ENCODE peak calls at places on chromosomes 16 and 17, in eight cellular contexts. R, Q, H, O, W, P, B and U are unnamed samples.

GRCh38 chr17:9472094-9472493 is 103.5 kb downstream of the STX8 start:
- DNase-seq in W (no peak), Q (no peak), H (no peak), R (no peak), O (no peak), B (no peak), P (no peak), U (no peak)

GRCh38 chr16:3598236-3598635 is 13.2 kb downstream of the SLX4 start:
- DNase-seq in P (no peak), W (no peak), Q (no peak), H (no peak), B (no peak), O (no peak), R (no peak), U (no peak)

GRCh38 chr16:29811896-29812665 is at the start of gene PRRT2:
- DNase-seq in P (peak), Q (no peak), R (peak), W (peak), B (peak), H (no peak), O (peak), U (peak)

GRCh38 chr17:62713096-62713870 is 85.8 kb downstream of the MRC2 start:
- DNase-seq in P (no peak), R (no peak), O (no peak), Q (no peak), W (no peak), B (no peak), H (no peak), U (no peak)

GRCh38 chr17:58284613-58285421 is 4.1 kb upstream of the MPO start:
- DNase-seq in R (no peak), O (no peak), H (no peak), P (no peak), W (no peak), B (no peak), Q (no peak), U (no peak)

GRCh38 chr16:19700319-19700781 is 17.7 kb downstream of the KNOP1 start:
- DNase-seq in B (peak), Q (peak), H (no peak), W (no peak), R (peak), O (peak), P (no peak), U (no peak)

GRCh38 chr17:45284176-45285140 is 22.6 kb upstream of the SPATA32 start:
- DNase-seq in H (no peak), P (no peak), W (peak), B (no peak), O (peak), R (no peak), Q (peak), U (no peak)

GRCh38 chr16:17334096-17334495 is 136.7 kb downstream of the XYLT1 start:
- DNase-seq in W (no peak), H (no peak), R (no peak), Q (no peak), P (no peak), B (no peak), O (no peak), U (no peak)

GRCh38 chr16:4011225-4011939 is 104.9 kb downstream of the ADCY9 start:
- DNase-seq in Q (no peak), H (peak), R (no peak), W (no peak), O (no peak), P (no peak), B (no peak), U (no peak)

GRCh38 chr17:31487063-31487647 is 95.7 kb downstream of the RAB11FIP4 start:
- DNase-seq in H (no peak), O (no peak), Q (no peak), B (no peak), P (no peak), W (no peak), R (no peak), U (no peak)

GRCh38 chr17:68344701-68345136 is 53.4 kb downstream of the ARSG start:
- DNase-seq in B (no peak), W (no peak), O (no peak), Q (no peak), H (no peak), P (no peak), R (peak), U (no peak)

GRCh38 chr16:2737238-2737605 is 15.2 kb upstream of the SRRM2 start:
- DNase-seq in R (no peak), O (no peak), P (no peak), Q (no peak), H (no peak), W (peak), B (no peak), U (no peak)

GRCh38 chr17:79622776-79623175 is 11.9 kb upstream of the RBFOX3 start:
- DNase-seq in R (no peak), W (peak), Q (no peak), P (peak), O (peak), H (no peak), B (no peak), U (peak)

GRCh38 chr16:11871193-11871592 is 19.9 kb upstream of the RSL1D1 start:
- DNase-seq in Q (peak), B (no peak), H (no peak), R (no peak), O (no peak), W (no peak), P (no peak), U (no peak)

GRCh38 chr16:739560-740458 is 988 bp downstream of the CIAO3 start:
- DNase-seq in Q (no peak), B (no peak), P (no peak), O (no peak), W (peak), R (no peak), H (no peak), U (no peak)

GRCh38 chr17:5078106-5079028 is at the start of gene ZFP3:
- DNase-seq in P (peak), O (peak), Q (peak), W (peak), R (peak), H (no peak), B (peak), U (peak)

GRCh38 chr17:1939979-1940809 is 84.9 kb downstream of the RTN4RL1 start:
- DNase-seq in O (no peak), W (no peak), P (no peak), Q (no peak), R (peak), B (no peak), H (no peak), U (no peak)

GRCh38 chr16:82776466-82777146 is 149.8 kb downstream of the CDH13 start:
- DNase-seq in O (no peak), W (no peak), H (no peak), P (no peak), B (no peak), R (no peak), Q (no peak), U (no peak)

GRCh38 chr17:68463211-68463990 is 6.1 kb upstream of the WIPI1 start:
- DNase-seq in R (no peak), P (no peak), H (no peak), B (no peak), W (no peak), O (no peak), Q (no peak), U (no peak)

GRCh38 chr16:1066584-1067172 is 5.9 kb upstream of the SSTR5 start:
- DNase-seq in B (no peak), H (no peak), P (no peak), O (no peak), R (no peak), Q (no peak), W (no peak), U (no peak)

GRCh38 chr17:81509048-81509686 is 3.4 kb downstream of the ACTG1 start:
- DNase-seq in B (no peak), Q (peak), P (no peak), H (peak), R (peak), O (no peak), W (peak), U (peak)

GRCh38 chr17:67441052-67441738 is 64.1 kb downstream of the PITPNC1 start:
- DNase-seq in W (no peak), Q (peak), R (peak), B (no peak), H (no peak), O (no peak), P (no peak), U (no peak)

GRCh38 chr17:73432624-73433190 is 120.9 kb upstream of the CDC42EP4 start:
- DNase-seq in W (no peak), Q (no peak), B (no peak), H (no peak), R (no peak), O (no peak), P (no peak), U (no peak)

GRCh38 chr16:58345574-58346354 is 46.5 kb upstream of the GINS3 start:
- DNase-seq in W (no peak), Q (no peak), H (no peak), O (no peak), R (no peak), B (no peak), P (no peak), U (no peak)
- H3K27ac ChIP-seq in W (no peak), Q (no peak), H (no peak), O (no peak), R (no peak), B (no peak), P (peak), U (no peak)

DNA sequence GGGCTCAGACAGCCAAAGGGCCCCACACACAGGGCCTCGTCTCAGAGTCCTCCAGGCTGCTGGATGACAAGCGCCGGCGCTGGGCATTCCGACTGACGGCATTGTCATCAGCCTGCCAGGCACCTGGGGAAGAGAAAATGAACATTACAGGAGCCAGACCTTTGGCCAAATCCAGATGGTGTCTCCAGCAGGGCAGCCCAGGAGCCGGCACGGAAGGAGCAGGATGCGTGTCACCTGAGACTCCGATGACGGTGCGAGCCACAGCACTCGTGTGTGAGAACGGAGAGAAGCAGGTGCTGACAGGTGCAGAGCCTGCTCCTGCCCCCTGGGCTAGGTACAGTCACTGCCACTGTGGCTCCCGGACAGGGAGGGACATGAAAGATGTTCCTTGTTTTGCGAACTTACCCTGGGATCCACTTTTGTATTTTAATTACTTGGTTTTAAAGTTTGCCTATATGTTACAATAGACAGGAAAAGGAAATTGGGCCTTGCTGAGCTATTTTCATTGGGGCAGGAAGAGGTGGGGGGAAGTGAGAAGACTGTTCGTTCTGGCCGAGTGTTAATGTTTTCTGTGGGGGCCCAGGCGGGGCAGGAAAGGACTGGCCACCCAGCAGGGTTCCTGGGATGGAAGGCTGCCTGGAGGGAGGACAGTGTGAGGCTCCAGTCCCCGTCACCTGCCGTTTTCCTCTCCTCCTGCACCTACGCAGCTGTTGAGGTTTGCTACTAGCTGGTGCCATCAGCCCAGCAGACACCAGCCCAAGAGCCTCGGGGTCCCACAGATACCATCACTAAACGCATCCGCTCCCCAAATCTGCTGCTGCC is 4.4 kb upstream of the FOXJ1 start:
- DNase-seq in W (peak), B (no peak), Q (no peak), P (peak), O (no peak), R (peak), H (no peak), U (no peak)
- H3K4me3 ChIP-seq in W (no peak), B (no peak), Q (no peak), P (no peak), O (no peak), R (no peak), H (no peak), U (no peak)

GRCh38 chr16:54816471-54816870 is 114.2 kb upstream of the IRX5 start:
- DNase-seq in H (no peak), P (no peak), Q (no peak), B (no peak), O (no peak), W (no peak), R (no peak), U (no peak)

GRCh38 chr16:54815177-54815576 is 115.5 kb upstream of the IRX5 start:
- DNase-seq in P (no peak), R (no peak), B (no peak), H (no peak), Q (no peak), W (no peak), O (no peak), U (no peak)

GRCh38 chr16:54808890-54809289 is 121.8 kb upstream of the IRX5 start:
- DNase-seq in R (no peak), P (no peak), Q (no peak), B (no peak), W (no peak), H (no peak), O (no peak), U (no peak)

GRCh38 chr16:54813778-54814177 is 116.9 kb upstream of the IRX5 start:
- DNase-seq in R (no peak), W (no peak), Q (no peak), H (no peak), P (no peak), B (no peak), O (no peak), U (no peak)

GRCh38 chr16:54812229-54812628 is 118.4 kb upstream of the IRX5 start:
- DNase-seq in B (no peak), P (no peak), Q (peak), R (no peak), O (no peak), H (no peak), W (no peak), U (no peak)
- TF ChIP-seq CTCF in B (no peak), P (no peak), Q (peak), R (no peak), O (no peak), H (no peak), W (no peak), U (no peak)

GRCh38 chr17:75508848-75509450 is 6.4 kb downstream of the CASKIN2 start:
- DNase-seq in Q (no peak), H (no peak), R (no peak), O (no peak), P (no peak), W (peak), B (no peak), U (no peak)
- H3K27ac ChIP-seq in Q (no peak), H (no peak), R (peak), O (peak), P (peak), W (peak), B (no peak), U (peak)

GRCh38 chr17:56679148-56679766 is 85.8 kb downstream of the NOG start:
- DNase-seq in W (no peak), O (peak), B (no peak), P (no peak), R (no peak), H (no peak), Q (peak), U (no peak)

GRCh38 chr17:56678249-56679144 is 85.0 kb downstream of the NOG start:
- DNase-seq in R (no peak), P (no peak), B (no peak), O (no peak), H (no peak), Q (no peak), W (no peak), U (no peak)

GRCh38 chr17:56680676-56681075 is 87.2 kb downstream of the NOG start:
- DNase-seq in R (no peak), P (no peak), H (no peak), B (no peak), W (no peak), O (no peak), Q (no peak), U (no peak)

GRCh38 chr17:56679767-56680422 is 86.4 kb downstream of the NOG start:
- DNase-seq in Q (no peak), W (no peak), B (no peak), R (no peak), H (no peak), P (no peak), O (no peak), U (no peak)

DNA sequence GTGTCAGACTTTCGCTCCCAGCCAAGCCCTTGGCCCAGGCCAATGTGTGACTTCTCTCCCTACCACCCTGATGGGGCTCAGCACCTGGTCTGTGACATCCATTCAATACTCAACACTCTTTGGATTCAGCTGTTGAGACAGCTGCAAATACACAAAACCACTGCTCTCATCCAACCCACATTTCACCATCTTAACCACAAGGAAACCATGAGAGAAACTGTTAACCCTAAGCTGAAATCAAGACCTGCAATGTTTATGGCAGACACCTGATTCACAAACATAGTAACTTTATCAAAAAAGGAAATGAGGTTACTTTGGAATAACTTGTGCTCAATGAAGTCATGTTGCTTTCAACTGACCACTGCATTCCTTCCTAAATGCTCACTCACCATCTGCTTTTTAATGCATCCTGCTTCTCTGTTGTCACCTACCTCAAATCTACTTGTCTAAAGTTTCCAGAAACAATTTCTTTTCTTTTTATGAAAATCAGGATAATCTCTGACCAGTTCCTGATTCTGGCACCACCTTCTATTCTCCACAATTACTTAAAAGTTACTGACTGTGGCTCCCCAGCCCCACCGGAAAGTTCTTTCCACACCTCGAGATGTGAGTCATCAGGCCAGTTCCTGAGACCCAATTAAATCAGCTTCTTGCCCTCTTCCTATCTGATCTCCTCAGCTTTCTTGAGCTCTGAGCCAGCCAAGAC is 88.2 kb downstream of the NOG start:
- DNase-seq in H (peak), O (no peak), R (no peak), P (no peak), W (no peak), Q (no peak), B (no peak), U (no peak)
- H3K4me3 ChIP-seq in H (no peak), O (no peak), R (no peak), P (no peak), W (no peak), Q (no peak), B (no peak), U (no peak)